ENCODE peak calls at places on chromosomes 1 and 21, in four cellular contexts. Z is K562, X is IMR-90, I is GM23248. S is an unnamed sample. For H3K27me3 and H3K4me1, the result is how much of the 10 kb centered on the place peaks cover.

GRCh38 chr1:51897699-51898031 is 19.1 kb upstream of the NRDC start:
- DNase-seq in I (peak), X (peak), Z (no peak), S (peak)

GRCh38 chr1:213982515-213982813 is 5.3 kb upstream of the PROX1 start:
- DNase-seq in Z (no peak), I (no peak), X (no peak), S (no peak)

GRCh38 chr1:51792864-51793263 is 85.7 kb downstream of the NRDC start:
- DNase-seq in X (peak), Z (no peak), I (peak), S (peak)

GRCh38 chr21:45551816-45552695 is 9.8 kb upstream of the SLC19A1 start:
- DNase-seq in Z (no peak), X (no peak), I (no peak), S (no peak)

GRCh38 chr1:41690331-41690730 is 205.8 kb upstream of the EDN2 start:
- DNase-seq in I (no peak), X (no peak), Z (no peak), S (no peak)

GRCh38 chr21:41507521-41508414 is at the start of gene TMPRSS2:
- DNase-seq in Z (no peak), I (no peak), X (no peak), S (no peak)

GRCh38 chr1:30723296-30723897 is at the start of gene MATN1:
- DNase-seq in Z (no peak), X (no peak), I (no peak), S (no peak)

GRCh38 chr1:116298746-116299145 is 74.3 kb upstream of the ATP1A1 start:
- DNase-seq in I (no peak), Z (no peak), X (no peak), S (no peak)

GRCh38 chr1:148296511-148296910 is 144.4 kb upstream of the NBPF11 start:
- DNase-seq in Z (no peak), X (no peak), I (no peak), S (no peak)

GRCh38 chr1:107532318-107532717 is 391.5 kb downstream of the NTNG1 start:
- DNase-seq in I (no peak), Z (no peak), X (no peak), S (no peak)

GRCh38 chr1:92790867-92791266 is 6.0 kb upstream of the EVI5 start:
- DNase-seq in X (no peak), I (no peak), Z (no peak), S (no peak)

GRCh38 chr21:33569986-33570385 is 18.5 kb downstream of the DONSON start:
- DNase-seq in X (no peak), I (no peak), Z (no peak), S (no peak)

GRCh38 chr21:43829161-43829560 is 35.9 kb upstream of the AGPAT3 start:
- DNase-seq in X (no peak), I (no peak), Z (no peak), S (no peak)

GRCh38 chr1:63920154-63921117 is 146.6 kb downstream of the ROR1 start:
- DNase-seq in X (peak), Z (no peak), I (peak), S (peak)

GRCh38 chr1:179702923-179703322 is 40.2 kb upstream of the FAM163A start:
- DNase-seq in Z (no peak), X (no peak), I (no peak), S (no peak)

GRCh38 chr1:44619261-44619900 is 54.9 kb downstream of the TMEM53 start:
- DNase-seq in X (peak), I (peak), Z (no peak), S (peak)

GRCh38 chr21:41086551-41086950 is 81.4 kb upstream of the BACE2 start:
- DNase-seq in Z (no peak), X (no peak), I (no peak), S (no peak)

GRCh38 chr1:156289857-156290256 is 5.6 kb downstream of the GLMP start:
- DNase-seq in X (no peak), I (no peak), Z (no peak), S (no peak)

GRCh38 chr1:29709711-29710169 is 473.4 kb downstream of the PTPRU start:
- DNase-seq in Z (no peak), I (peak), X (peak), S (peak)

GRCh38 chr21:21714396-21714795 is 716.2 kb downstream of the NCAM2 start:
- DNase-seq in Z (no peak), I (peak), X (peak), S (peak)

GRCh38 chr1:31881698-31882000 is 56.5 kb downstream of the PTP4A2 start:
- DNase-seq in Z (no peak), X (peak), I (no peak), S (peak)

DNA sequence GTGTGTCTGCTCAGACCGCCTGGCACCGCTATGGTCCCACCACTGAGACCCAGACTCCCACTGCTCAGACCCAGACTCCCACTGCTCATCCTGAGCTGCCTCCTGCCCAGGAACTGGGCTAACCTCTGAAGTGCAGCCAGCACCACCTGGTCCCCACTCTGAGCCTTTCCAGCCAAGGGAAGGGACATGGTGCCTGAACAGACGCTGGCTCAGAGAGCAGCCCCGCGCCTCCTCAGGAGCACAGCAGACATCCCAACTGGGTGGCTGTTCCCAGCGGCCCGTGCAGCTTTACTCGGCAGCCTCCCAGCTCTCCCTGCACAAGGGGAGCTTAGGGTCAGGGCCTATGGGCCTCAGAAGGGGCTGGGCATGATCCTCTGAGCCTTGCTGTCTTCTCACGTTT is 27.8 kb upstream of the CNTN2 start:
- DNase-seq in I (no peak), Z (no peak), X (no peak), S (no peak)
- H3K27me3 ChIP-seq in I (under half), Z (half or more), X (half or more), S (under half)

GRCh38 chr1:200890818-200891773 is 3.6 kb upstream of the INAVA start:
- DNase-seq in I (peak), Z (no peak), X (peak), S (peak)
- H3K9ac ChIP-seq in I (peak), Z (no peak), X (no peak), S (peak)

GRCh38 chr1:43172532-43172972 is 422 bp downstream of the CFAP57 start:
- DNase-seq in Z (peak), X (peak), I (peak), S (peak)
- H3K4me1 ChIP-seq in Z (under half), X (under half), I (under half), S (under half)

GRCh38 chr1:34379911-34380310 is 203.2 kb downstream of the C1orf94 start:
- DNase-seq in I (peak), Z (no peak), X (no peak), S (no peak)
- H3K27me3 ChIP-seq in I (under half), Z (under half), X (under half), S (under half)

DNA sequence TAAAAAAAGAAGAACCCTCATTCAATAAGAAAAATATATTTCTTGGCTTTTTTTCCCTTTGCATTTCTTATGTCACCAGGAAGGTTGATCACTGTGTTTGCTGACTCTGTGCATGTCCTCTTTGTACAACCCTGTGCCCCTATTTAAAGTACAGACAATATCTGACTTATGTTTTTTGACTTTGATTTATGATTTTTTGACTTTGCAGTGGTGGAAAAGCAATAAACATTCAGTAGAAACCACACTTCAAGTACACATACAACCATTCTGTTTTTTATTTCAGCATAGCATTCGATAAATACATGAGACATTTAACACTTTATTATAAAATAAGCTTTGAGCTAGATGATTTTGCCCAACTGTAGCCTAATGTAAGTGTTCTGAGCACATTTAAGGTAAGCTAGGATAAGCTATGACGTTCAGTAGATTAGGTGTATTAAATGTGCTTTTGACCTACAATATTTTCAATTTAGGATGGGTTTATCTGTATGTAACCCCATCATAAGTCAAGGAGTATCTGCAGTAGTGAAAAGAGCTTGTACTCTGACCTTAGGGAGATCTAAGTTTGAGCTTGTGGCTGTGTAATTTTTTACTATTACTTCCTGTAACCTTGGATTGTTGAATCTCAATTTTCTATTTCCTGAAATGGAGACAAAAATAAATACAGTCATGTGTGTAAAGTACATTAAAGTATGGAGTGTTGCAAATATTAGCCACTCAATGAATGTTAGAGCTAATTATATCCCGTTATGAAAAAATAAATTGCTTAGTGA is 1.2 kb downstream of the RNASEL start:
- DNase-seq in X (no peak), Z (no peak), I (no peak), S (no peak)
- H3K9ac ChIP-seq in X (peak), Z (peak), I (peak), S (peak)

DNA sequence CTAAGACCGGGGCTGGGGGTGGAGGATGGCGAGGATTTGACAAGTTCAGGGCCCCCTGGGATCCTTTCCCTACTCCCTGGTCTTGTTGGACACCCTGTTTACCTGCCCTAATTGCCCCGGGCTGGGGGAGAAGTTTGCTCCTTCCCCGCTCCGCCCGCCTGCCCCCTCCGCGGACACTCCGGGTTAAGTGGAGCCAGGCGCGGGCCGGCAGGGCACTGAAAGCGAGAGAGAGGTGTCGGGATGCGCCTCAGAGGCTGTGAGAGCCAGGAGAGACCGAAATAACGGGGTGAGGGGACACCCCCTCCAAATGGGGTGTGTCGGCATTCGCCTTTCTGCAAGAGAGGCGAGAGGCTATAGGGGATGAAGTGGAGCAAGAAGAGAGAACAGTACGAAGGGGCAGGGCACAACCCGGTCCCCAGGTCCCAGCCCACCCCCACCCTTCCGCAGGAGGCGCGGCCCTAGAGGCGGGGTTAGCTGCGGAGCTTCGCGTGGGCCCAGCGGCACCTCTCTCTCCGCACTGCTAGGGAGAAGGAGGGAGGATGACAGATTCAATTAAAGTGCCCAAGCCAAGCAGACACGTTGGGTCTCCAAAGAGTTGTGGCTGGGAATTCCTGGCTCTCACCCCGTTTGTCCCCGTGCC is 3.8 kb downstream of the EFNA3 start:
- DNase-seq in I (peak), X (no peak), Z (no peak), S (no peak)
- H3K4me1 ChIP-seq in I (under half), X (under half), Z (under half), S (under half)

S was measured in adipocyte.